ENCODE peak calls at places on chromosomes 2 and 18, in five cellular contexts. One of them, this sample, is unnamed.

GRCh38 chr2:26692814-26693286 is 328 bp downstream of the KCNK3 start:
- DNase-seq in hypothalamus: no peak
- DNase-seq in stimulated activated CD4-positive, alpha-beta T cell treated with anti-CD3 and anti-CD28 coated beads, Interleukin-1b, Interleukin-23, amount 100 ng/mL, for 24 hours: no peak
- DNase-seq in HT1080: no peak
- DNase-seq in adrenal gland: no peak
- DNase-seq in this sample: no peak

GRCh38 chr18:70288171-70288850 is 534 bp upstream of the SOCS6 start:
- DNase-seq in adrenal gland: peak; percentile 57
- DNase-seq in hypothalamus: no peak
- DNase-seq in HT1080: no peak
- DNase-seq in stimulated activated CD4-positive, alpha-beta T cell treated with anti-CD3 and anti-CD28 coated beads, Interleukin-1b, Interleukin-23, amount 100 ng/mL, for 24 hours: no peak
- DNase-seq in this sample: no peak

GRCh38 chr2:142188562-142188961 is 57.7 kb upstream of the LRP1B start:
- DNase-seq in hypothalamus: no peak
- DNase-seq in HT1080: peak; percentile 4
- DNase-seq in adrenal gland: no peak
- DNase-seq in stimulated activated CD4-positive, alpha-beta T cell treated with anti-CD3 and anti-CD28 coated beads, Interleukin-1b, Interleukin-23, amount 100 ng/mL, for 24 hours: no peak
- DNase-seq in this sample: no peak

GRCh38 chr2:234751275-234751938 is 200.4 kb upstream of the SH3BP4 start:
- DNase-seq in HT1080: no peak
- DNase-seq in adrenal gland: no peak
- DNase-seq in hypothalamus: no peak
- DNase-seq in stimulated activated CD4-positive, alpha-beta T cell treated with anti-CD3 and anti-CD28 coated beads, Interleukin-1b, Interleukin-23, amount 100 ng/mL, for 24 hours: no peak
- DNase-seq in this sample: no peak

GRCh38 chr2:234251326-234252271 is 201.1 kb downstream of the SPP2 start:
- DNase-seq in hypothalamus: no peak
- DNase-seq in adrenal gland: no peak
- DNase-seq in stimulated activated CD4-positive, alpha-beta T cell treated with anti-CD3 and anti-CD28 coated beads, Interleukin-1b, Interleukin-23, amount 100 ng/mL, for 24 hours: no peak
- DNase-seq in HT1080: peak; percentile 97
- DNase-seq in this sample: peak; percentile 80

GRCh38 chr2:46179037-46179621 is 118.1 kb upstream of the EPAS1 start:
- DNase-seq in stimulated activated CD4-positive, alpha-beta T cell treated with anti-CD3 and anti-CD28 coated beads, Interleukin-1b, Interleukin-23, amount 100 ng/mL, for 24 hours: no peak
- DNase-seq in HT1080: peak; percentile 89
- DNase-seq in adrenal gland: peak; percentile 63
- DNase-seq in hypothalamus: no peak
- DNase-seq in this sample: peak; percentile 96

GRCh38 chr18:70234667-70235459 is 29.4 kb upstream of the RTTN start:
- DNase-seq in stimulated activated CD4-positive, alpha-beta T cell treated with anti-CD3 and anti-CD28 coated beads, Interleukin-1b, Interleukin-23, amount 100 ng/mL, for 24 hours: no peak
- DNase-seq in hypothalamus: no peak
- DNase-seq in adrenal gland: no peak
- DNase-seq in HT1080: no peak
- DNase-seq in this sample: peak; percentile 2

GRCh38 chr2:128409326-128410034 is 90.8 kb upstream of the HS6ST1 start:
- DNase-seq in stimulated activated CD4-positive, alpha-beta T cell treated with anti-CD3 and anti-CD28 coated beads, Interleukin-1b, Interleukin-23, amount 100 ng/mL, for 24 hours: no peak
- DNase-seq in adrenal gland: peak; percentile 16
- DNase-seq in hypothalamus: no peak
- DNase-seq in HT1080: no peak
- DNase-seq in this sample: no peak

GRCh38 chr2:27218614-27219013 is 1.4 kb downstream of the CAD start:
- DNase-seq in hypothalamus: no peak
- DNase-seq in HT1080: no peak
- DNase-seq in adrenal gland: no peak
- DNase-seq in stimulated activated CD4-positive, alpha-beta T cell treated with anti-CD3 and anti-CD28 coated beads, Interleukin-1b, Interleukin-23, amount 100 ng/mL, for 24 hours: no peak
- DNase-seq in this sample: no peak

GRCh38 chr18:49030138-49030537 is 79.4 kb upstream of the SMAD7 start:
- DNase-seq in HT1080: no peak
- DNase-seq in hypothalamus: no peak
- DNase-seq in stimulated activated CD4-positive, alpha-beta T cell treated with anti-CD3 and anti-CD28 coated beads, Interleukin-1b, Interleukin-23, amount 100 ng/mL, for 24 hours: no peak
- DNase-seq in adrenal gland: peak; percentile 5
- DNase-seq in this sample: no peak

GRCh38 chr2:24743914-24744313 is 49.3 kb downstream of the PTRHD1 start:
- DNase-seq in adrenal gland: no peak
- DNase-seq in HT1080: no peak
- DNase-seq in hypothalamus: no peak
- DNase-seq in stimulated activated CD4-positive, alpha-beta T cell treated with anti-CD3 and anti-CD28 coated beads, Interleukin-1b, Interleukin-23, amount 100 ng/mL, for 24 hours: no peak
- DNase-seq in this sample: no peak

GRCh38 chr18:65906621-65907034 is 155.8 kb downstream of the CDH7 start:
- DNase-seq in HT1080: no peak
- DNase-seq in stimulated activated CD4-positive, alpha-beta T cell treated with anti-CD3 and anti-CD28 coated beads, Interleukin-1b, Interleukin-23, amount 100 ng/mL, for 24 hours: no peak
- DNase-seq in adrenal gland: no peak
- DNase-seq in hypothalamus: no peak
- DNase-seq in this sample: no peak

GRCh38 chr2:228681426-228681825 is 499.9 kb upstream of the SPHKAP start:
- DNase-seq in adrenal gland: peak; percentile 51
- DNase-seq in stimulated activated CD4-positive, alpha-beta T cell treated with anti-CD3 and anti-CD28 coated beads, Interleukin-1b, Interleukin-23, amount 100 ng/mL, for 24 hours: no peak
- DNase-seq in HT1080: peak; percentile 66
- DNase-seq in hypothalamus: no peak
- DNase-seq in this sample: peak; percentile 38

GRCh38 chr2:220458051-220458450 is 830.6 kb downstream of the SLC4A3 start:
- DNase-seq in hypothalamus: no peak
- DNase-seq in HT1080: no peak
- DNase-seq in adrenal gland: no peak
- DNase-seq in stimulated activated CD4-positive, alpha-beta T cell treated with anti-CD3 and anti-CD28 coated beads, Interleukin-1b, Interleukin-23, amount 100 ng/mL, for 24 hours: no peak
- DNase-seq in this sample: no peak

GRCh38 chr2:44168684-44169154 is at the start of gene PPM1B:
- DNase-seq in stimulated activated CD4-positive, alpha-beta T cell treated with anti-CD3 and anti-CD28 coated beads, Interleukin-1b, Interleukin-23, amount 100 ng/mL, for 24 hours: peak; percentile 96
- DNase-seq in adrenal gland: peak; percentile 99
- DNase-seq in HT1080: no peak
- DNase-seq in hypothalamus: peak; percentile 100
- DNase-seq in this sample: no peak

GRCh38 chr2:19731040-19731439 is 170.7 kb downstream of the TTC32 start:
- DNase-seq in hypothalamus: no peak
- DNase-seq in stimulated activated CD4-positive, alpha-beta T cell treated with anti-CD3 and anti-CD28 coated beads, Interleukin-1b, Interleukin-23, amount 100 ng/mL, for 24 hours: no peak
- DNase-seq in HT1080: no peak
- DNase-seq in adrenal gland: no peak
- DNase-seq in this sample: no peak